ENCODE peak calls at places on chromosomes 6 and 20, in six cellular contexts. G is stimulated activated CD8-positive, alpha-beta memory T cell treated with anti-CD3 and anti-CD28 coated beads, Interleukin-15, amount 100 ng/mL, for 24 hours; T is foreskin fibroblast; E is MV-4-11; Q is T-helper 2 cell; I is A172. L is an unnamed sample.

GRCh38 chr6:157436200-157436943 is 55.4 kb downstream of the ZDHHC14 start:
- DNase-seq in Q (no peak), E (no peak), G (no peak), I (no peak), T (no peak), L (no peak)

GRCh38 chr6:84074988-84075781 is 41.6 kb downstream of the MRAP2 start:
- DNase-seq in I (peak), Q (no peak), G (no peak), T (peak), E (peak), L (no peak)

GRCh38 chr20:14189794-14190402 is 147.5 kb downstream of the FLRT3 start:
- DNase-seq in G (no peak), I (peak), E (peak), Q (no peak), T (peak), L (no peak)

GRCh38 chr6:298233-299049 is 6.2 kb downstream of the DUSP22 start:
- DNase-seq in G (no peak), E (no peak), Q (no peak), I (no peak), T (no peak), L (no peak)

GRCh38 chr6:143726015-143726647 is 48.4 kb downstream of the PHACTR2 start:
- DNase-seq in Q (no peak), I (no peak), T (no peak), G (no peak), E (peak), L (no peak)

GRCh38 chr6:14992382-14992781 is 253.5 kb upstream of the JARID2 start:
- DNase-seq in E (no peak), T (no peak), I (no peak), G (no peak), Q (no peak), L (no peak)

GRCh38 chr6:31776961-31777666 is at the start of gene VWA7:
- DNase-seq in I (peak), T (peak), G (peak), Q (peak), E (peak), L (peak)

GRCh38 chr6:134315189-134315588 is 2.7 kb downstream of the SGK1 start:
- DNase-seq in E (no peak), G (no peak), Q (no peak), T (no peak), I (no peak), L (no peak)

GRCh38 chr6:149015224-149015876 is 268.5 kb downstream of the UST start:
- DNase-seq in T (no peak), Q (no peak), G (no peak), I (peak), E (no peak), L (no peak)

GRCh38 chr6:84897874-84898635 is 133.7 kb upstream of the TBX18 start:
- DNase-seq in I (peak), E (no peak), Q (no peak), G (no peak), T (peak), L (no peak)

GRCh38 chr6:123879749-123880148 is 76.1 kb downstream of the NKAIN2 start:
- DNase-seq in T (no peak), I (no peak), G (no peak), Q (no peak), E (no peak), L (no peak)

GRCh38 chr6:137744877-137745276 is 122.2 kb upstream of the TNFAIP3 start:
- DNase-seq in Q (no peak), I (no peak), E (no peak), G (no peak), T (no peak), L (no peak)

GRCh38 chr6:137261393-137262154 is 42.4 kb upstream of the IFNGR1 start:
- DNase-seq in T (peak), I (no peak), G (no peak), E (peak), Q (peak), L (no peak)

GRCh38 chr6:141123084-141123483 is 1009.6 kb upstream of the GJE1 start:
- DNase-seq in G (no peak), I (no peak), E (no peak), T (no peak), Q (no peak), L (no peak)

GRCh38 chr6:148530394-148530923 is 187.8 kb downstream of the SASH1 start:
- DNase-seq in G (no peak), I (peak), Q (peak), E (no peak), T (peak), L (no peak)

GRCh38 chr6:149636116-149636515 is 12.4 kb downstream of the KATNA1 start:
- DNase-seq in Q (no peak), G (no peak), I (peak), E (no peak), T (no peak), L (no peak)

GRCh38 chr6:33797635-33798342 is 6.0 kb downstream of the MLN start:
- DNase-seq in I (no peak), Q (no peak), E (no peak), T (no peak), G (no peak), L (no peak)

GRCh38 chr6:42959917-42960242 is 674 bp upstream of the GNMT start:
- DNase-seq in Q (no peak), E (no peak), T (no peak), I (no peak), G (no peak), L (no peak)

GRCh38 chr6:113971786-113972185 is 838 bp upstream of the HDAC2 start:
- DNase-seq in Q (no peak), E (peak), T (no peak), G (no peak), I (peak), L (no peak)

GRCh38 chr20:49323622-49324238 is 45.9 kb upstream of the ZNFX1 start:
- DNase-seq in T (peak), G (no peak), E (peak), Q (peak), I (peak), L (no peak)

GRCh38 chr6:129671442-129672344 is 38.3 kb downstream of the ARHGAP18 start:
- DNase-seq in G (peak), T (no peak), Q (peak), I (peak), E (peak), L (no peak)

GRCh38 chr6:14573267-14573666 is 455.7 kb downstream of the CD83 start:
- DNase-seq in T (no peak), Q (no peak), I (no peak), G (no peak), E (no peak), L (no peak)

GRCh38 chr6:136030131-136030530 is 178.6 kb downstream of the PDE7B start:
- DNase-seq in T (no peak), Q (no peak), E (no peak), G (no peak), I (no peak), L (no peak)

GRCh38 chr20:57508381-57508780 is 16.6 kb downstream of the CTCFL start:
- DNase-seq in E (no peak), I (no peak), G (no peak), Q (no peak), T (no peak), L (no peak)

GRCh38 chr6:106525111-106525884 is 104.0 kb downstream of the RTN4IP1 start:
- DNase-seq in T (no peak), Q (peak), I (no peak), G (no peak), E (no peak), L (no peak)

GRCh38 chr6:8100159-8100854 is 2.0 kb downstream of the EEF1E1 start:
- DNase-seq in T (no peak), E (peak), G (no peak), Q (no peak), I (no peak), L (no peak)

GRCh38 chr20:20373046-20373706 is 5.3 kb downstream of the INSM1 start:
- DNase-seq in E (no peak), I (no peak), T (peak), G (no peak), Q (no peak), L (no peak)

GRCh38 chr20:31860431-31861345 is 9.6 kb downstream of the DUSP15 start:
- DNase-seq in I (no peak), E (no peak), G (no peak), T (no peak), Q (no peak), L (no peak)

GRCh38 chr6:47034919-47035318 is 7.2 kb downstream of the ADGRF1 start:
- DNase-seq in T (peak), Q (no peak), G (no peak), I (peak), E (no peak), L (no peak)

GRCh38 chr20:44736170-44737021 is 9.3 kb upstream of the KCNK15 start:
- DNase-seq in I (peak), Q (peak), E (peak), T (peak), G (no peak), L (no peak)

GRCh38 chr6:45626087-45626891 is 248.6 kb upstream of the SUPT3H start:
- DNase-seq in I (peak), T (peak), G (no peak), E (peak), Q (peak), L (no peak)

GRCh38 chr20:4332466-4332865 is 317.1 kb upstream of the RNF24 start:
- DNase-seq in Q (no peak), G (no peak), E (no peak), I (no peak), T (no peak), L (no peak)

GRCh38 chr6:8192067-8192466 is 89.7 kb upstream of the EEF1E1 start:
- DNase-seq in G (no peak), E (no peak), I (no peak), T (no peak), Q (no peak), L (no peak)

GRCh38 chr20:24296477-24297380 is 172.7 kb upstream of the SYNDIG1 start:
- DNase-seq in G (no peak), T (no peak), Q (no peak), E (no peak), I (peak), L (no peak)

GRCh38 chr20:46031701-46032254 is 2.8 kb downstream of the SLC12A5 start:
- DNase-seq in I (no peak), E (no peak), T (no peak), Q (no peak), G (no peak), L (no peak)

GRCh38 chr6:38713812-38714211 is 1.3 kb upstream of the DNAH8 start:
- DNase-seq in T (no peak), Q (peak), I (no peak), G (no peak), E (peak), L (no peak)

GRCh38 chr6:10676403-10676802 is 18.0 kb downstream of the C6orf52 start:
- DNase-seq in I (no peak), Q (no peak), E (no peak), T (no peak), G (no peak), L (no peak)

GRCh38 chr6:163897669-163898068 is 483.2 kb downstream of the QKI start:
- DNase-seq in E (peak), I (no peak), Q (no peak), T (no peak), G (no peak), L (no peak)

L was measured in omental fat pad.